ENCODE peak calls at places on chromosome 15, in five cellular contexts. C is GM12865, M is endothelial cell, W is putamen, Z is brain microvascular endothelial cell. H is an unnamed sample.

GRCh38 chr15:29550834-29551465 is 271.3 kb downstream of the TJP1 start:
- DNase-seq in M (no peak), W (no peak), C (no peak), Z (no peak), H (no peak)

GRCh38 chr15:68154923-68155559 is 50.1 kb downstream of the CALML4 start:
- DNase-seq in W (peak), C (peak), M (peak), Z (peak), H (peak)

GRCh38 chr15:48501208-48501607 is 144.3 kb downstream of the FBN1 start:
- DNase-seq in C (peak), M (no peak), Z (no peak), W (no peak), H (no peak)

GRCh38 chr15:92383528-92384326 is 10.0 kb upstream of the ST8SIA2 start:
- DNase-seq in Z (peak), M (peak), C (peak), W (no peak), H (no peak)

GRCh38 chr15:64209680-64210334 is 47.0 kb upstream of the PPIB start:
- DNase-seq in W (no peak), Z (peak), C (peak), M (no peak), H (peak)

GRCh38 chr15:79332824-79333510 is 22.1 kb downstream of the TMED3 start:
- DNase-seq in M (no peak), Z (no peak), W (no peak), C (no peak), H (no peak)

GRCh38 chr15:96352594-96353377 is 22.3 kb downstream of the NR2F2 start:
- DNase-seq in Z (peak), M (no peak), C (no peak), W (no peak), H (no peak)

GRCh38 chr15:58115692-58116091 is 22.5 kb upstream of the AQP9 start:
- DNase-seq in W (no peak), M (no peak), Z (no peak), C (no peak), H (peak)

GRCh38 chr15:42059661-42060476 is 34.5 kb downstream of the PLA2G4D start:
- DNase-seq in W (no peak), Z (peak), C (peak), M (peak), H (no peak)

GRCh38 chr15:89371145-89372044 is 36.8 kb upstream of the POLG start:
- DNase-seq in W (no peak), M (no peak), C (no peak), Z (no peak), H (no peak)